ENCODE peak calls at places on chromosomes 4 and X, in six cellular contexts. U is CD8-positive, alpha-beta T cell; X is ovary; H is kidney; E is brain microvascular endothelial cell; D is suprapubic skin. Z is an unnamed sample.

GRCh38 chrX:151386838-151387459 is 10.1 kb upstream of the VMA21 start:
- DNase-seq in U (no peak), X (no peak), H (no peak), E (no peak), D (no peak), Z (no peak)

GRCh38 chr4:181949704-181950312 is 293.4 kb upstream of the TENM3 start:
- DNase-seq in U (no peak), X (no peak), H (no peak), E (no peak), D (no peak), Z (no peak)

GRCh38 chr4:168200685-168201084 is 108.3 kb downstream of the ANXA10 start:
- DNase-seq in U (no peak), X (no peak), H (no peak), E (peak), D (no peak), Z (no peak)

GRCh38 chr4:113603926-113604325 is 157.6 kb downstream of the CAMK2D start:
- DNase-seq in U (no peak), X (no peak), H (no peak), E (no peak), D (no peak), Z (no peak)

GRCh38 chrX:101206471-101206870 is 13.1 kb upstream of the DRP2 start:
- DNase-seq in U (no peak), X (no peak), H (no peak), E (peak), D (no peak), Z (no peak)

GRCh38 chr4:140707325-140707724 is 48.9 kb downstream of the TBC1D9 start:
- DNase-seq in U (no peak), X (no peak), H (no peak), E (no peak), D (no peak), Z (no peak)

GRCh38 chr4:29276150-29276549 is 1444.0 kb upstream of the PCDH7 start:
- DNase-seq in U (no peak), X (no peak), H (no peak), E (no peak), D (no peak), Z (no peak)

GRCh38 chr4:99875073-99875472 is 19.2 kb downstream of the LAMTOR3 start:
- DNase-seq in U (no peak), X (no peak), H (no peak), E (no peak), D (no peak), Z (no peak)

GRCh38 chr4:78954048-78954666 is 14.9 kb upstream of the PAQR3 start:
- DNase-seq in U (no peak), X (no peak), H (no peak), E (no peak), D (no peak), Z (no peak)

GRCh38 chr4:1714303-1715001 is 2.3 kb upstream of the SLBP start:
- DNase-seq in U (no peak), X (peak), H (no peak), E (no peak), D (no peak), Z (no peak)

GRCh38 chrX:107470971-107471370 is 21.5 kb downstream of the FRMPD3 start:
- DNase-seq in U (no peak), X (no peak), H (no peak), E (no peak), D (no peak), Z (no peak)

GRCh38 chr4:1133033-1133432 is 19.7 kb upstream of the RNF212 start:
- DNase-seq in U (no peak), X (no peak), H (no peak), E (no peak), D (peak), Z (no peak)

DNA sequence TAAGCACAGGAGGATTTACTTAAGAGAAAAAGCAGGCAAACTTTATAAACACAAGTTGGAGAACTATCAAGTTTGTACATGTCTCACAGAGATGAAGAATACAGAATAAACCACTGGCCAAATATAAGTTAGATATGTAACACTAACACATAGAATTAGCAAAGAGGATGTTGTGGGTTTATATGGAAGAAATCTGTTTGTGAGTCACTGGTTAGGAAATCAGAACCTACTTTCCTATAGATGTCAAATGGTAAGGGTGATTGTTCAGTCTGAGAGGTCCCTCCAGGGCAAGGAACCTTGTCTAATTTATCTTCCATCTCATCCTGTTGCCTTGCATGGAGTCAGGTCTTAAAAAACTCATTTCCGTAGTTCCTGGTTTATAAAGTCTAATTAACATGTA is 14.8 kb upstream of the ART3 start:
- DNase-seq in U (no peak), X (no peak), H (no peak), E (no peak), D (no peak), Z (no peak)
- H3K27ac ChIP-seq in U (no peak), X (no peak), H (no peak), E (no peak), D (no peak), Z (peak)

GRCh38 chr4:176638992-176639391 is 153.7 kb downstream of the VEGFC start:
- DNase-seq in U (no peak), X (no peak), H (no peak), E (no peak), D (no peak), Z (no peak)

GRCh38 chr4:176631611-176632010 is 161.1 kb downstream of the VEGFC start:
- DNase-seq in U (no peak), X (no peak), H (no peak), E (no peak), D (no peak), Z (no peak)

GRCh38 chr4:176641237-176641636 is 151.5 kb downstream of the VEGFC start:
- DNase-seq in U (no peak), X (no peak), H (no peak), E (peak), D (no peak), Z (no peak)

GRCh38 chr4:176635372-176636261 is 157.1 kb downstream of the VEGFC start:
- DNase-seq in U (no peak), X (no peak), H (no peak), E (peak), D (no peak), Z (no peak)
- H3K27ac ChIP-seq in U (no peak), X (no peak), H (no peak), E (peak), D (no peak), Z (no peak)

DNA sequence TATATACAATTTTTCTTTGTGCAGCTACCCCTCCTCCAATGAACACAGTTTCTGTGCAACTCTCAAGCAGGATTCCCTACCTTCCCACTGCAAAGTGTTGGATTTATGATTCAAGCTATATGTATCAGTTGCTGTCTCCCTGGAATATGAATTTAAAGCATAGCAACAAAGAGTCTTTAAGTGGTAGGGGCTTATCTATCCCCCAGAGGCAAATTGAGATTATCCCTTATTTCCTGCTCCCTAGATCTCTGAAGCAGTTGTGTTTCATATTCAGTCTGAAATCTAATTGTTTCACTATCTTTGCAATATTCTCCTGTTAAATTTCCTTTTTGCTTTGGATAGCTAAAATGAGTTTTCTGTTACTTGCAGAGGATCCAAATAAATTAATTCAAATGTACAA is 263.0 kb downstream of the IQCM start:
- DNase-seq in U (no peak), X (no peak), H (no peak), E (no peak), D (no peak), Z (no peak)
- H3K27ac ChIP-seq in U (no peak), X (no peak), H (no peak), E (no peak), D (no peak), Z (no peak)

GRCh38 chrX:123084797-123085196 is 99.3 kb upstream of the GRIA3 start:
- DNase-seq in U (no peak), X (no peak), H (no peak), E (peak), D (no peak), Z (no peak)

GRCh38 chrX:123085311-123085940 is 98.7 kb upstream of the GRIA3 start:
- DNase-seq in U (no peak), X (no peak), H (no peak), E (peak), D (no peak), Z (no peak)

GRCh38 chrX:123087326-123087725 is 96.8 kb upstream of the GRIA3 start:
- DNase-seq in U (no peak), X (no peak), H (no peak), E (no peak), D (no peak), Z (no peak)

GRCh38 chrX:123088331-123088730 is 95.7 kb upstream of the GRIA3 start:
- DNase-seq in U (no peak), X (no peak), H (no peak), E (no peak), D (no peak), Z (no peak)

DNA sequence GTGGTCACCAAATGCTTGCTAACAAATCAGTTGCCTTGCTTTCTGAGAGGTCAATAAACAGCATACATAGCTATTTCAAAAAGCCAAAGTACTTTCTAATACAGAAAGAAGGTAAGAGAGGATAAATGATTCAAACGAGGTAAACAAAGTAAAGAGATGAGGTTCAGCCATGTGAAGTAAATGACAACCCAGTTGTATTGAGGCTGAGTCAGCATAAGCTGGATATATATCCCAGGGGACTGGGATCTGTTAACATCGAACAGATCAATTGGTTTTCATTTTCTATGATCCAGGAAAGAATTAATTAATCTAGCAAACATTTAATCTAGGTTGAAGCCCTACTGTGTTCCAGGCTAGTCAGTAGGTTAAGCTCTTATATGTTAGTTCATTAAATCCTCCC is 97.3 kb upstream of the GRIA3 start:
- DNase-seq in U (no peak), X (no peak), H (no peak), E (no peak), D (no peak), Z (no peak)
- H3K27ac ChIP-seq in U (no peak), X (no peak), H (no peak), E (no peak), D (no peak), Z (no peak)

GRCh38 chrX:45771114-45771513 is 570.4 kb upstream of the DIPK2B start:
- DNase-seq in U (no peak), X (no peak), H (no peak), E (peak), D (no peak), Z (no peak)
- H3K27ac ChIP-seq in U (peak), X (peak), H (peak), E (peak), D (peak), Z (no peak)

DNA sequence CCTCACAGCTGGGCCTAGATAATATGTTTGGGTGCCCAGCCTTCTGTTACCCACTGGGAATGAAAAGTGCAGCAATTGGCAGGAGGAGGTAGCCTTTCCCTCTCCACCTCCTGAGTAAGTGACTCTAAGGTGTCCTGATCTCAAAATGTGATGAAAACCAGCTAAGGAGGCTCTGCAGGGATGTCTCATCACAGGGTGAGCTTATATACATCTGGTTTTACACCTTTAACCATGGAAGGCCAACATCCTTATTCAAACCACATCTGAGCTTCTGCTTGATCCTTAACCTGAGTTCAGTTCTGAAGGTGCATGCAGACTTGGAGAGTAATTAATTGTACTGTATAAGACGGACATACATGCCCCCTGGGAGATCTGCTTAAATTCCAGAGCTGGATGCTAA is 53.7 kb downstream of the HOPX start:
- DNase-seq in U (no peak), X (no peak), H (no peak), E (no peak), D (no peak), Z (no peak)
- H3K27ac ChIP-seq in U (no peak), X (no peak), H (no peak), E (no peak), D (no peak), Z (no peak)

GRCh38 chrX:7107968-7108480 is 39.5 kb upstream of the STS start:
- DNase-seq in U (no peak), X (no peak), H (no peak), E (no peak), D (no peak), Z (no peak)

GRCh38 chrX:7109838-7110793 is 37.4 kb upstream of the STS start:
- DNase-seq in U (no peak), X (no peak), H (no peak), E (no peak), D (no peak), Z (no peak)

GRCh38 chrX:7111518-7111917 is 36.0 kb upstream of the STS start:
- DNase-seq in U (no peak), X (no peak), H (no peak), E (no peak), D (no peak), Z (no peak)

GRCh38 chrX:7110821-7111276 is 36.7 kb upstream of the STS start:
- DNase-seq in U (no peak), X (no peak), H (no peak), E (no peak), D (no peak), Z (no peak)

DNA sequence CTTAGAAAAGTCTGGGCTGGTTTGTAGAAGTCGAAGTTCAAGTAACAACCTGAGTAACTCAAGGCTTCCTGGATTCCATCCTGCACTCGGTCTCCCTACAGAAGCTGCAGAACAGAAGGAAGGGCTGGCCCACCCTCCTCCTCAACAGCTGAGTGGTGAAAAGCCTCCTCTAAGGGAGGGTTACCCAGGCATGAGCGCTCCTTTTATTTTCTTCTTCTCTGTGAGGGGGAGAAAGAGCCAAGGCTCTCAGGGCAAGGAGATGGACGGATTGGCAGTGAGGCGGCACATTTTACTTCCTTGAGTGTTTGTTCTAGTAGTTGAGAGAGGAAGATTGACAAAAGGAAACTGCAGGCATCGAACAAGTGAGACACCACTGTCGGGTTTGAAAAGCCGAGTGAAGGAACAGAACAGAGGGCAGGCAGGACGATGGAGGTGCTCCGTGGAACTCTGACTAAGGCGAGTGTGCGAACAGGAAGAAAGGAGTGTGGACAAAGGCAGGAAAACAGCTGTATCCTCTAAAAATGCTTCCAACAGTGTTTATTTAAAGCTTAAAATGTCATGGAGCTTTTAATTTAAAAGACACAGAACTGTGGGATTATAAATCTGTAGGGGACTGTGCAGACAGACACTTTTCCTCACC is 38.4 kb upstream of the STS start:
- DNase-seq in U (no peak), X (no peak), H (no peak), E (no peak), D (no peak), Z (no peak)
- H3K27ac ChIP-seq in U (no peak), X (no peak), H (no peak), E (peak), D (no peak), Z (no peak)

GRCh38 chr4:165355900-165356300 is 22.9 kb upstream of the CPE start:
- DNase-seq in U (no peak), X (no peak), H (no peak), E (peak), D (no peak), Z (peak)

GRCh38 chr4:165360985-165361678 is 17.7 kb upstream of the CPE start:
- DNase-seq in U (no peak), X (no peak), H (no peak), E (no peak), D (no peak), Z (no peak)

GRCh38 chr4:165360041-165360782 is 18.6 kb upstream of the CPE start:
- DNase-seq in U (no peak), X (no peak), H (no peak), E (no peak), D (no peak), Z (no peak)

GRCh38 chr4:165361804-165362203 is 17.0 kb upstream of the CPE start:
- DNase-seq in U (no peak), X (no peak), H (no peak), E (no peak), D (no peak), Z (no peak)

DNA sequence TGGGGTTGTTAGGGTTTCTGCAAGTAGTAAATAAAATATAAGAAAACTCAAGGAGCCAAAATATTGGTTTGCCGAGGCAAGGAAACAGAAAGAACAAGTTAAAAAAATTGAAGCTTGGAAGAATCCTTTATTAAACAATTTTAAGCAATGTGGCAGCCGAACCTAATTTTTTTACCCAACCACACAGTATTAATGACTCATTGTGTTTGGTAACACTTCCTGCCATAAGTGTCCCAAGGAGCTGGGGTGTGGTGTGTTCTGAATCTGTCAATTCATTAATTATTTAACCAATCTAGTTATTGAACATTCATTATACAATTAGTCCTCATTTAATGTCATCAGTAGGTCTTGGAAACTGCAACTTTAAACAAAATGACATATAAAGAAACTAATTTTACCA is 19.3 kb upstream of the CPE start:
- DNase-seq in U (no peak), X (no peak), H (no peak), E (no peak), D (no peak), Z (no peak)
- H3K27ac ChIP-seq in U (no peak), X (no peak), H (no peak), E (no peak), D (peak), Z (no peak)

GRCh38 chrX:46169808-46170207 is 375.4 kb downstream of the ZNF674 start:
- DNase-seq in U (no peak), X (no peak), H (no peak), E (no peak), D (no peak), Z (no peak)
- H3K27ac ChIP-seq in U (no peak), X (no peak), H (no peak), E (no peak), D (no peak), Z (no peak)